ENCODE peak calls at places on chromosomes 6 and 20, in seven cellular contexts. V is GM23248; X is neuronal stem cell; F is CD4-positive, alpha-beta memory T cell; E is effector memory CD4-positive, alpha-beta T cell; U is stomach; W is lung. T is an unnamed sample.

GRCh38 chr20:9506337-9506821 is 8.0 kb upstream of the LAMP5 start:
- DNase-seq in F (no peak), X (no peak), W (no peak), U (no peak), V (no peak), E (no peak), T (no peak)

GRCh38 chr20:36454664-36455427 is 86.5 kb upstream of the MYL9 start:
- DNase-seq in E (no peak), F (no peak), W (no peak), U (peak; percentile 45), X (peak; percentile 64), V (peak; percentile 17), T (no peak)

GRCh38 chr20:15099130-15099529 is 761.7 kb upstream of the FLRT3 start:
- DNase-seq in V (no peak), W (no peak), F (no peak), X (no peak), U (no peak), E (no peak), T (no peak)

GRCh38 chr6:9924971-9925370 is 489.9 kb downstream of the TFAP2A start:
- DNase-seq in W (no peak), U (no peak), E (no peak), F (no peak), X (no peak), V (no peak), T (no peak)

GRCh38 chr6:117928833-117929232 is 21.8 kb downstream of the SLC35F1 start:
- DNase-seq in F (no peak), U (no peak), E (no peak), X (no peak), V (no peak), W (no peak), T (no peak)

GRCh38 chr20:22180244-22180643 is 404.1 kb downstream of the FOXA2 start:
- DNase-seq in V (no peak), E (no peak), F (no peak), W (no peak), X (no peak), U (no peak), T (no peak)

GRCh38 chr6:14766595-14766994 is 479.3 kb upstream of the JARID2 start:
- DNase-seq in W (no peak), F (no peak), U (no peak), E (no peak), X (no peak), V (no peak), T (no peak)

GRCh38 chr6:44446626-44447297 is 59.3 kb downstream of the CDC5L start:
- DNase-seq in U (no peak), F (no peak), W (no peak), X (no peak), V (peak; percentile 92), E (no peak), T (no peak)

GRCh38 chr20:1010659-1011058 is 8.5 kb upstream of the RSPO4 start:
- DNase-seq in U (no peak), X (no peak), V (no peak), F (no peak), W (no peak), E (no peak), T (no peak)

GRCh38 chr6:106728296-106728870 is 99.0 kb downstream of the QRSL1 start:
- DNase-seq in U (no peak), F (no peak), V (no peak), W (peak; percentile 42), E (no peak), X (no peak), T (no peak)

GRCh38 chr20:31523361-31524283 is 9.4 kb downstream of the HM13 start:
- DNase-seq in F (no peak), W (peak; percentile 36), E (no peak), U (no peak), V (peak; percentile 38), X (no peak), T (no peak)

GRCh38 chr6:157556671-157557430 is 175.9 kb downstream of the ZDHHC14 start:
- DNase-seq in U (peak; percentile 76), F (no peak), X (no peak), V (no peak), W (no peak), E (no peak), T (no peak)
- H3K27ac ChIP-seq in U (no peak overlapping the region), F (no peak overlapping the region), X (peak overlapping the region; percentile 29), V (no peak overlapping the region), W (no peak overlapping the region), E (no peak overlapping the region), T (no peak overlapping the region)

GRCh38 chr6:13434777-13435176 is 52.6 kb downstream of the GFOD1 start:
- DNase-seq in W (no peak), F (no peak), X (no peak), U (no peak), V (no peak), E (no peak), T (no peak)
- H3K4me1 ChIP-seq in W (peaks cover 12% of the 10 kb centered on the region), F (peaks cover 36% of the 10 kb centered on the region), X (no peaks in the 10 kb centered on the region), U (peaks cover 10% of the 10 kb centered on the region), V (no peaks in the 10 kb centered on the region), E (peaks cover 3% of the 10 kb centered on the region), T (peaks cover 46% of the 10 kb centered on the region)

GRCh38 chr6:143408151-143408786 is 42.2 kb downstream of the ADAT2 start:
- DNase-seq in X (no peak), V (no peak), W (no peak), U (no peak), F (no peak), E (no peak), T (no peak)

GRCh38 chr6:143414769-143415168 is 35.7 kb downstream of the ADAT2 start:
- DNase-seq in F (no peak), U (no peak), E (no peak), W (no peak), V (no peak), X (no peak), T (no peak)

GRCh38 chr6:143408787-143409162 is 41.7 kb downstream of the ADAT2 start:
- DNase-seq in E (no peak), W (no peak), X (no peak), U (no peak), F (no peak), V (no peak), T (no peak)

GRCh38 chr6:143406673-143407072 is 43.8 kb downstream of the ADAT2 start:
- DNase-seq in V (no peak), U (no peak), X (no peak), F (no peak), E (no peak), W (no peak), T (no peak)

DNA sequence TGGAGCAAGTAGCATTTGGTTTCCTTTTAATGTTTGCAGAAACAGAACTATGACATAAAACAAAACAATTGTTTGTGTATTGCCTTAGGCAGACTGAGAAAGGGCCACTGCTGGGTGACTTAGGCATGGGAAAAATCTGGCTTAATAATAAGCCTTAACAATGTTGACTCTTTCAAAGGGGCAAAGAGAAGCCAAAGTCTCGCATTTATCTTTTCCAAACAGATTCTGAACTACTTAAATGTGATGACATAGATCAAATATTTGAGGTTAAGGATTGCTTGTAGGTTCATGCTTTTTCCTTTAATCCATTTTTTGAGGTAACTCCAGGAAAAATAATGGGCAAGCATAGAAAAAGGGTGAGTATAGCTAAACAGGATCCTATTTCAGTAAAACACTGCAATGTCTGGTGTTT is 39.6 kb downstream of the ADAT2 start:
- DNase-seq in X (no peak), V (peak; percentile 67), F (no peak), E (no peak), W (no peak), U (no peak), T (no peak)
- H3K27ac ChIP-seq in X (no peak overlapping the region), V (no peak overlapping the region), F (no peak overlapping the region), E (no peak overlapping the region), W (no peak overlapping the region), U (no peak overlapping the region), T (no peak overlapping the region)

DNA sequence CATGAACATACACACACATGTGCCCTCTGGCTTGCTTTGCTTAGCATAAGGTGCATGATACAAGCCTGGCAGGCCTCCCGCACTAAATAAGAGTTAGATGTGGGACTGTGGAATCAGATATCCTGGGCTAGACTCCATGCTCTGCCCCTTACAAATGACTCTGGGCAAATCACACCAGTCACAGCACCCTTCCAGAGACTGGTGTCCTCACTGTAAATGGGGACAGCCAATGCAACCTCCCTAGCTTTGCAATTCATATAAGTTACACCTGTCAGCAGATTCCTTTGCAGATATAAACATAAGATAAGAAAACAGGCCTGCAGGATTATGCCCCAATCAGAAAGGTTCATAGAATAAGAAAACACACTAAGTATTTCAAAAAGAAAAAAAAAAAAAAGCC is 174.1 kb downstream of the PTPRT start:
- DNase-seq in E (no peak), U (no peak), V (no peak), X (no peak), F (no peak), W (peak; percentile 17), T (no peak)
- H3K4me1 ChIP-seq in E (no peaks in the 10 kb centered on the region), U (no peaks in the 10 kb centered on the region), V (no peaks in the 10 kb centered on the region), X (no peaks in the 10 kb centered on the region), F (no peaks in the 10 kb centered on the region), W (no peaks in the 10 kb centered on the region), T (no peaks in the 10 kb centered on the region)

GRCh38 chr6:98836025-98836961 is 1.9 kb downstream of the POU3F2 start:
- DNase-seq in F (no peak), V (no peak), U (no peak), W (no peak), E (no peak), X (no peak), T (no peak)

GRCh38 chr6:98835149-98836024 is 1.0 kb downstream of the POU3F2 start:
- DNase-seq in E (no peak), W (no peak), X (peak; percentile 54), V (no peak), F (no peak), U (no peak), T (no peak)

GRCh38 chr6:98839788-98840361 is 5.5 kb downstream of the POU3F2 start:
- DNase-seq in W (no peak), V (no peak), F (no peak), X (peak; percentile 33), E (no peak), U (no peak), T (no peak)

GRCh38 chr6:98838027-98838426 is 3.7 kb downstream of the POU3F2 start:
- DNase-seq in W (no peak), U (no peak), E (no peak), F (no peak), X (no peak), V (no peak), T (no peak)

GRCh38 chr6:98836962-98837944 is 2.9 kb downstream of the POU3F2 start:
- DNase-seq in V (no peak), F (no peak), X (peak; percentile 23), U (no peak), E (no peak), W (no peak), T (no peak)
- H3K27ac ChIP-seq in V (no peak overlapping the region), F (no peak overlapping the region), X (no peak overlapping the region), U (no peak overlapping the region), E (no peak overlapping the region), W (no peak overlapping the region), T (no peak overlapping the region)

GRCh38 chr6:31820051-31820389 is 4.7 kb downstream of the HSPA1A start:
- DNase-seq in W (no peak), F (no peak), U (no peak), V (no peak), X (no peak), E (no peak), T (no peak)
- H3K4me1 ChIP-seq in W (peaks cover 9% of the 10 kb centered on the region), F (peaks cover 56% of the 10 kb centered on the region), U (peaks cover 64% of the 10 kb centered on the region), V (peaks cover 22% of the 10 kb centered on the region), X (peaks cover 3% of the 10 kb centered on the region), E (peaks cover 24% of the 10 kb centered on the region), T (peaks cover 21% of the 10 kb centered on the region)

T was measured in naive thymus-derived CD4-positive, alpha-beta T cell.